ENCODE peak calls at places on chromosome 6, in nine cellular contexts. F, Q, I, L, T, Z, D, S and V are unnamed samples. For H3K9me3, the result is how much of the 10 kb centered on the place peaks cover.

GRCh38 chr6:106787327-106788196 is 158.2 kb downstream of the QRSL1 start:
- DNase-seq in F (no peak), Q (no peak), I (no peak), L (no peak), T (no peak), Z (no peak), D (no peak), S (peak), V (no peak)

GRCh38 chr6:131844243-131844841 is 36.5 kb downstream of the ENPP1 start:
- DNase-seq in F (no peak), Q (no peak), I (no peak), L (no peak), T (no peak), Z (no peak), D (no peak), S (no peak), V (no peak)

GRCh38 chr6:93017213-93017612 is 402.1 kb downstream of the EPHA7 start:
- DNase-seq in F (no peak), Q (no peak), I (no peak), L (no peak), T (no peak), Z (no peak), D (peak), S (no peak), V (no peak)

GRCh38 chr6:34810936-34811632 is 19.2 kb downstream of the BLTP3A start:
- DNase-seq in F (no peak), Q (no peak), I (no peak), L (no peak), T (no peak), Z (no peak), D (no peak), S (no peak), V (peak)

GRCh38 chr6:151482290-151482689 is 11.5 kb upstream of the CCDC170 start:
- DNase-seq in F (no peak), Q (no peak), I (no peak), L (no peak), T (no peak), Z (no peak), D (peak), S (no peak), V (no peak)

GRCh38 chr6:80143312-80143960 is 37.0 kb downstream of the BCKDHB start:
- DNase-seq in F (peak), Q (peak), I (no peak), L (peak), T (peak), Z (no peak), D (no peak), S (no peak), V (no peak)

GRCh38 chr6:12149944-12150510 is 137.9 kb downstream of the HIVEP1 start:
- DNase-seq in F (no peak), Q (no peak), I (no peak), L (no peak), T (no peak), Z (no peak), D (no peak), S (no peak), V (no peak)

GRCh38 chr6:138970856-138971425 is 17.1 kb downstream of the REPS1 start:
- DNase-seq in F (peak), Q (no peak), I (no peak), L (no peak), T (no peak), Z (no peak), D (no peak), S (no peak), V (no peak)

GRCh38 chr6:108838101-108838717 is 10.0 kb upstream of the ARMC2 start:
- DNase-seq in F (no peak), Q (no peak), I (no peak), L (no peak), T (peak), Z (no peak), D (no peak), S (no peak), V (no peak)

GRCh38 chr6:3260296-3260695 is 1.5 kb downstream of the PSMG4 start:
- DNase-seq in F (no peak), Q (no peak), I (no peak), L (no peak), T (no peak), Z (no peak), D (no peak), S (no peak), V (no peak)

GRCh38 chr6:79713701-79714322 is 82.7 kb downstream of the SH3BGRL2 start:
- DNase-seq in F (peak), Q (no peak), I (no peak), L (peak), T (peak), Z (peak), D (peak), S (peak), V (no peak)

GRCh38 chr6:130680118-130680517 is 147.1 kb upstream of the SMLR1 start:
- DNase-seq in F (no peak), Q (no peak), I (no peak), L (no peak), T (no peak), Z (no peak), D (no peak), S (no peak), V (no peak)

GRCh38 chr6:91193446-91193845 is 606.6 kb upstream of the MAP3K7 start:
- DNase-seq in F (no peak), Q (no peak), I (no peak), L (no peak), T (no peak), Z (no peak), D (no peak), S (no peak), V (no peak)

GRCh38 chr6:95923518-95923917 is 92.3 kb upstream of the FUT9 start:
- DNase-seq in F (no peak), Q (no peak), I (no peak), L (no peak), T (peak), Z (no peak), D (peak), S (no peak), V (no peak)

GRCh38 chr6:150142657-150143501 is at the start of gene PPP1R14C:
- DNase-seq in F (peak), Q (no peak), I (no peak), L (peak), T (no peak), Z (no peak), D (no peak), S (no peak), V (no peak)

GRCh38 chr6:82506526-82506925 is 142.9 kb downstream of the TPBG start:
- DNase-seq in F (no peak), Q (no peak), I (no peak), L (no peak), T (no peak), Z (no peak), D (no peak), S (peak), V (no peak)

GRCh38 chr6:82264824-82265223 is 17.3 kb upstream of the IBTK start:
- DNase-seq in F (no peak), Q (no peak), I (no peak), L (no peak), T (no peak), Z (no peak), D (no peak), S (no peak), V (no peak)

GRCh38 chr6:116101298-116101718 is 655 bp downstream of the NT5DC1 start:
- DNase-seq in F (peak), Q (no peak), I (no peak), L (peak), T (no peak), Z (no peak), D (no peak), S (no peak), V (no peak)

GRCh38 chr6:111503194-111503593 is 20.2 kb upstream of the REV3L start:
- DNase-seq in F (no peak), Q (no peak), I (no peak), L (no peak), T (peak), Z (no peak), D (no peak), S (no peak), V (no peak)

DNA sequence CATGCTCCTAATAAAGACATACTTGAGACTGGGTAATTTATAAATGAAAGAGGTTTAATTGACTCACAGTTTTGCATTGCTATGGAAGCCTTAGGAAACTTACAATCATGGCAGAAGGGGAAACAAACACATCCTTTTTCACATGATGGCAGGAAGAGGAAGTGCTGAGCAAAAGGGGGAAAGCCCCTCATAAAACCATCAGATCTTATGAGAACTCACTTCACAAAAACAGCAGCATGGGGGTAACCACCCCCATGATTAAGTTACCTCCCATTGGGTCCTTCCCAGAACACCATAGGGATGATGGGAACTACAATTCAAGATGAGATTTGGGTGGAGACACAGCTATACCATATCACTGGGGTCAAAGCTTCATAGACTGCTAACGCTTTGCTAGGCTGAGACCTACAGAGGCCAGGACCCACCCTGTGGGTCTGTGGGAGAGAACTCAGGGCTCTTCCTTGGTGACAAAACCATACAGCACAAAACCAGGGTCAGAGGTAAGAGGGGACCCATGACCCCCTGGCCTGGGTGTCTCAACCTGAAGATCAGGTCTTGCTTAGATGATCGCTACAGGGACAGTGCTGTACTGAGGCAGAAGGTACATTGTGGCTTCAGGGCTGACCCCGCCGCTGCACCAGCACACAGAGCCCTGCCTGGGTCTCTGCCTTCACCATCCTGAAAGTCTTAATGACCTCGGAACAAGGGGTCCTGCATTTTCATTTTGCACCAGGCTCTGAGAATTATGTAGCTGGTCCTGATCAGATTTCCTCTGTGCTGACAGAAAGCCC is 254.5 kb downstream of the ERMARD start:
- DNase-seq in F (no peak), Q (no peak), I (no peak), L (no peak), T (no peak), Z (no peak), D (no peak), S (no peak), V (no peak)
- H3K9me3 ChIP-seq in F (under half), Q (under half), I (under half), L (under half), T (under half), Z (under half), D (under half), S (under half), V (under half)

GRCh38 chr6:165181951-165182414 is 127.4 kb downstream of the C6orf118 start:
- DNase-seq in F (no peak), Q (no peak), I (no peak), L (no peak), T (no peak), Z (no peak), D (peak), S (no peak), V (no peak)
- H3K9me3 ChIP-seq in F (under half), Q (under half), I (under half), L (under half), T (under half), Z (under half), D (under half), S (under half), V (under half)

GRCh38 chr6:164859791-164860190 is 449.6 kb downstream of the C6orf118 start:
- DNase-seq in F (no peak), Q (no peak), I (no peak), L (no peak), T (no peak), Z (no peak), D (no peak), S (no peak), V (no peak)
- H3K9me3 ChIP-seq in F (under half), Q (under half), I (under half), L (under half), T (under half), Z (under half), D (under half), S (under half), V (under half)

DNA sequence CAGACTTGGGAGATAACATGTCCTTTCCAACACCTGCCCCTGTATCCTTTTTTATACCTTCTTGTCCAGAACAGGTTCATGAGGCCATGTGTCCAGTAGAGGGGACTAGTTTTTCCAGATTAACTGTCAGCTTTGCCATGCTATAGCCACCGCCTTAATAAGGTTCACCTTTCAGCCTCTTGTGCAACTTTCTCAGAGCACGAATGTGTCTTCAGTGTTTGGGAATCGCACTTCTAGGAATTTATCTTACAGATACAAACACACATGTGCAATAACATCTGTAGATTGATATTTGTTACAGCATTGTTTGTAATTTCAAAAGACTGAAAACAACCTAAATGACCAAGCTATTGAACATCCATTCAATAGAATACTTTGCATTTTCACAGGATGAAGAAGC is 21.4 kb downstream of the NCR2 start:
- DNase-seq in F (no peak), Q (no peak), I (peak), L (no peak), T (no peak), Z (no peak), D (no peak), S (no peak), V (no peak)
- H3K9me3 ChIP-seq in F (under half), Q (under half), I (under half), L (under half), T (under half), Z (under half), D (under half), S (under half), V (under half)

GRCh38 chr6:118444796-118445195 is 103.3 kb upstream of the PLN start:
- DNase-seq in F (no peak), Q (no peak), I (no peak), L (no peak), T (no peak), Z (no peak), D (no peak), S (no peak), V (no peak)
- H3K9me3 ChIP-seq in F (under half), Q (under half), I (under half), L (half or more), T (under half), Z (under half), D (under half), S (under half), V (under half)

DNA sequence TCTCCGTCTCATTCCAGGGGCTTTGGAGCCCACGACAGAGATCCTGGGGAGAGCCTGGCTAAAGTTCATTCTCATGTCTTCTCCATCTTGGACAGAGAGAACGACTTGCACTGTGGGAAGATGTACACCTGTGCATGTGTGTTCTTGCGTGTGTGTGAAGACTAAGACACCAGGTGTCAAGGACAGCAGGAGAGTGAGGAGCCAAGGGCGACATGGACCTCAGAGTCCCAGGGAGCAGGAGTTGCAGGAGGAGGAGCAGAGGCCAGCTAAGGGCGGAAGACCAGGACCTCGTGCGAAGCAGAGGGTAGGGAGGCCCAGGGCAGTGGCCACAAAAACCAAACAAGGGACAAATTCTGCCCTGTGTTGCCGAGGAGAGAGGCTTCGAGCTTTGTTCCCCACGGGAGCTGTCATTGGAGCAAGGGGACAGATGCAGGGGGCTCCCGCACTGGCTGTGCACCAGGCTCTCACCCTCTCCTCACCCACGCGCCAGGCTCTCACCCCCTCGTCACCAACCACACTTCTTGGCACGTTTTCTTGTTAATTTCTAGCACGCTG is 62.8 kb downstream of the DLL1 start:
- DNase-seq in F (no peak), Q (no peak), I (no peak), L (no peak), T (no peak), Z (no peak), D (no peak), S (no peak), V (no peak)
- H3K9me3 ChIP-seq in F (under half), Q (under half), I (under half), L (under half), T (under half), Z (under half), D (under half), S (under half), V (under half)

DNA sequence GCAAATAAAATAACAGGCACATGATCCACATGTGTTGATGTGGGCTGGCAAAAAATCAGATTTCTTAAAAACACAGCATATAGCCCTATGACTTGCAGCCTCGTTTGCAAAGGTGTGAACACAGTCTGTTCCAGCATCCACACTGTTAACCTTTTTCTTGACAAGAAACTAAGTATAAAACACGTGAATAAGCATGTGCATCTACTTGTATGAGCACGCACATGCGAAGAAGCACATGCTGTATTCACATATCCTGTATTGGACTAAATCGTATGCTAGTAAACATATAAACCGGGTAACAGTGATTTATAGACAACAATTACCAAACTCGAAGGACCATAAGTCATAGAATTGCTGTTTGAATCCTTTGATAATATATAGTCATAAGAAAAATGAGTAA is 218.7 kb downstream of the HDGFL1 start:
- DNase-seq in F (no peak), Q (no peak), I (no peak), L (no peak), T (no peak), Z (no peak), D (no peak), S (no peak), V (no peak)
- H3K9me3 ChIP-seq in F (under half), Q (under half), I (under half), L (under half), T (under half), Z (under half), D (under half), S (under half), V (under half)

GRCh38 chr6:167507376-167507961 is 182.6 kb downstream of the TTLL2 start:
- DNase-seq in F (no peak), Q (no peak), I (no peak), L (no peak), T (no peak), Z (no peak), D (no peak), S (no peak), V (no peak)
- H3K9me3 ChIP-seq in F (under half), Q (under half), I (under half), L (under half), T (under half), Z (under half), D (under half), S (under half), V (under half)

DNA sequence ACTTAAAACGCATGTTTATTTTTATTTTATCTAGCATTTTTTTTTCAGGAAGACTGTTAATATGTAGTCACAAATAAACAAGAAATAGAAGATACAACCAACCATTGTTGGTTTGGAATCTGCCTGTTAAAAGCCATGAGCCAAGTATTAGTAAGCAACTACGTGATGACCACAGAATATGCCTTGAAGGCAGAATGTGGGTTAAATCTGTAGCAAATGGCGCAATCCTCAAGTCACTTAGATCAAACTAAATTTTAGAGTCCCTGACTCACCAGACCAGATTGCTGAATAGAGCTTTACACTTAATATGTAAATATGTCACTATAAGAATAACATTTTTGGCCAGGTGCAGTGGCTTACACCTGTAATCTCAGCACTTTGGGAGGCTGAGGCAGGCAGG is 800.1 kb upstream of the CITED2 start:
- DNase-seq in F (no peak), Q (peak), I (no peak), L (no peak), T (no peak), Z (no peak), D (no peak), S (peak), V (no peak)
- H3K9me3 ChIP-seq in F (under half), Q (under half), I (under half), L (under half), T (under half), Z (under half), D (under half), S (under half), V (under half)

GRCh38 chr6:160583805-160584204 is 80.3 kb downstream of the LPA start:
- DNase-seq in F (no peak), Q (no peak), I (no peak), L (no peak), T (no peak), Z (no peak), D (no peak), S (no peak), V (no peak)
- H3K9me3 ChIP-seq in F (under half), Q (under half), I (under half), L (under half), T (under half), Z (under half), D (under half), S (under half), V (under half)